ENCODE peak calls at places on chromosomes 3 and 15, in five cellular contexts. M is transverse colon, U is IMR-90, I is adrenal gland, R is NB4. V is an unnamed sample.

GRCh38 chr15:86021281-86022264 is 58.1 kb upstream of the AGBL1 start:
- DNase-seq in M (peak; percentile 37), U (no peak), I (peak; percentile 65), R (no peak), V (no peak)

GRCh38 chr3:21256932-21257331 is 494.1 kb downstream of the ZNF385D start:
- DNase-seq in M (no peak), U (no peak), I (no peak), R (no peak), V (no peak)

GRCh38 chr3:122005033-122005565 is 16.9 kb downstream of the ILDR1 start:
- DNase-seq in M (peak; percentile 26), U (no peak), I (peak; percentile 32), R (peak; percentile 43), V (no peak)

GRCh38 chr15:41559489-41560177 is 621 bp downstream of the TYRO3 start:
- DNase-seq in M (no peak), U (no peak), I (peak; percentile 26), R (peak; percentile 24), V (no peak)

GRCh38 chr3:50299929-50300680 is 900 bp upstream of the HYAL3 start:
- DNase-seq in M (no peak), U (peak; percentile 57), I (peak; percentile 63), R (peak; percentile 79), V (peak; percentile 72)

GRCh38 chr3:107661447-107662108 is 138.8 kb downstream of the BBX start:
- DNase-seq in M (no peak), U (no peak), I (no peak), R (no peak), V (no peak)

GRCh38 chr3:112261742-112262141 is 32.3 kb downstream of the SLC9C1 start:
- DNase-seq in M (no peak), U (no peak), I (no peak), R (peak; percentile 38), V (no peak)

GRCh38 chr3:121660356-121661171 is at the start of gene HCLS1:
- DNase-seq in M (peak; percentile 72), U (no peak), I (peak; percentile 52), R (peak; percentile 89), V (peak; percentile 30)

GRCh38 chr3:184242297-184242685 is 6.5 kb downstream of the ALG3 start:
- DNase-seq in M (no peak), U (no peak), I (no peak), R (no peak), V (no peak)

GRCh38 chr3:184240384-184241140 is 8.2 kb downstream of the ALG3 start:
- DNase-seq in M (no peak), U (peak; percentile 28), I (no peak), R (peak; percentile 63), V (peak; percentile 34)

GRCh38 chr3:184239710-184240109 is 9.1 kb downstream of the ALG3 start:
- DNase-seq in M (no peak), U (no peak), I (no peak), R (no peak), V (no peak)

GRCh38 chr3:184241141-184241446 is 7.7 kb downstream of the ALG3 start:
- DNase-seq in M (no peak), U (no peak), I (no peak), R (no peak), V (no peak)

GRCh38 chr3:184241447-184242296 is 7.1 kb downstream of the ALG3 start:
- DNase-seq in M (peak; percentile 76), U (peak; percentile 21), I (peak; percentile 87), R (peak; percentile 46), V (peak; percentile 68)
- TF ChIP-seq POLR2A in M (no peak), U (no peak), I (peak; percentile 25), R (no peak), V (no peak)

GRCh38 chr3:183560607-183561006 is 5.1 kb upstream of the KLHL6 start:
- DNase-seq in M (no peak), U (no peak), I (no peak), R (peak; percentile 44), V (peak; percentile 73)

GRCh38 chr3:183551930-183552329 is 3.6 kb downstream of the KLHL6 start:
- DNase-seq in M (no peak), U (no peak), I (no peak), R (no peak), V (peak; percentile 65)

GRCh38 chr3:183553263-183554026 is 2.1 kb downstream of the KLHL6 start:
- DNase-seq in M (no peak), U (no peak), I (no peak), R (no peak), V (peak; percentile 63)

GRCh38 chr3:183554377-183554776 is 1.1 kb downstream of the KLHL6 start:
- DNase-seq in M (no peak), U (no peak), I (no peak), R (peak; percentile 25), V (peak; percentile 82)

GRCh38 chr3:183555541-183556081 is at the start of gene KLHL6:
- DNase-seq in M (peak; percentile 65), U (no peak), I (peak; percentile 57), R (peak; percentile 82), V (peak; percentile 64)
- TF ChIP-seq POLR2A in M (peak; percentile 63), U (no peak), I (no peak), R (peak; percentile 35), V (peak; percentile 76)

GRCh38 chr3:49276475-49277356 is at the start of gene C3orf62:
- DNase-seq in M (peak; percentile 92), U (peak; percentile 73), I (peak; percentile 95), R (peak; percentile 94), V (peak; percentile 84)
- TF ChIP-seq POLR2A in M (peak; percentile 52), U (no peak), I (peak; percentile 13), R (peak; percentile 26), V (peak; percentile 58)

GRCh38 chr15:89399390-89400120 is 64.9 kb upstream of the POLG start:
- DNase-seq in M (peak; percentile 21), U (no peak), I (no peak), R (no peak), V (peak; percentile 19)
- TF ChIP-seq POLR2A in M (no peak), U (no peak), I (no peak), R (no peak), V (no peak)

GRCh38 chr3:119589087-119589773 is 8.5 kb upstream of the PLA1A start:
- DNase-seq in M (no peak), U (no peak), I (peak; percentile 45), R (no peak), V (no peak)
- TF ChIP-seq POLR2A in M (no peak), U (no peak), I (no peak), R (no peak), V (no peak)

V was measured in erythroblast.